ENCODE peak calls at places on chromosome 17, in eight cellular contexts. O is RWPE1, D is progenitor cell of endocrine pancreas, I is uterus, H is A673, V is BE2C, J is bronchial epithelial cell, K is cardiac fibroblast. A is an unnamed sample.

GRCh38 chr17:15999974-16000827 is 577 bp downstream of the TTC19 start:
- DNase-seq in K (peak; percentile 35), H (peak; percentile 45), D (no peak), I (peak; percentile 38), V (peak; percentile 36), J (no peak), O (peak; percentile 27), A (peak; percentile 59)

GRCh38 chr17:33667052-33667509 is 374.0 kb upstream of the ASIC2 start:
- DNase-seq in I (no peak), V (no peak), H (no peak), J (peak; percentile 45), O (peak; percentile 9), K (no peak), D (no peak), A (no peak)

GRCh38 chr17:63120406-63120805 is 154.4 kb downstream of the TANC2 start:
- DNase-seq in D (no peak), V (no peak), K (peak; percentile 24), I (no peak), J (peak; percentile 23), H (peak; percentile 20), O (no peak), A (no peak)

GRCh38 chr17:47253541-47254402 is at the start of gene ITGB3:
- DNase-seq in O (peak; percentile 65), I (peak; percentile 80), K (peak; percentile 79), D (peak; percentile 65), H (peak; percentile 48), V (peak; percentile 88), J (peak; percentile 38), A (peak; percentile 86)

GRCh38 chr17:44115585-44116415 is 7.6 kb downstream of the HDAC5 start:
- DNase-seq in I (no peak), V (peak; percentile 74), H (peak; percentile 51), K (peak; percentile 54), O (no peak), J (no peak), D (peak; percentile 27), A (peak; percentile 84)

GRCh38 chr17:51006601-51007000 is 114.1 kb downstream of the SPAG9 start:
- DNase-seq in I (no peak), D (no peak), V (no peak), H (peak; percentile 26), O (no peak), K (peak; percentile 49), J (no peak), A (no peak)

GRCh38 chr17:1735418-1735817 is 7.3 kb upstream of the SERPINF2 start:
- DNase-seq in J (no peak), D (no peak), I (no peak), V (no peak), K (no peak), O (no peak), H (no peak), A (no peak)

GRCh38 chr17:12613566-12613965 is 52.1 kb upstream of the MYOCD start:
- DNase-seq in I (no peak), J (peak; percentile 37), H (no peak), O (no peak), V (no peak), K (peak; percentile 74), D (no peak), A (no peak)

GRCh38 chr17:67109111-67109510 is 64.8 kb downstream of the CACNG1 start:
- DNase-seq in V (no peak), D (no peak), I (no peak), J (no peak), H (no peak), O (no peak), K (no peak), A (no peak)

GRCh38 chr17:35069311-35069710 is 5.8 kb upstream of the RFFL start:
- DNase-seq in I (no peak), H (no peak), J (peak; percentile 52), D (no peak), O (no peak), V (no peak), K (peak; percentile 88), A (no peak)

GRCh38 chr17:78299052-78299451 is 60.8 kb downstream of the SOCS3 start:
- DNase-seq in K (no peak), V (no peak), H (no peak), I (no peak), O (no peak), J (no peak), D (no peak), A (no peak)

GRCh38 chr17:64130559-64131001 is 636 bp upstream of the ERN1 start:
- DNase-seq in K (peak; percentile 87), O (no peak), I (peak; percentile 63), J (peak; percentile 74), V (no peak), H (no peak), D (no peak), A (peak; percentile 80)

GRCh38 chr17:37301288-37301687 is 74.5 kb upstream of the C17orf78 start:
- DNase-seq in H (peak; percentile 32), I (no peak), D (no peak), J (peak; percentile 74), V (no peak), O (no peak), K (peak; percentile 39), A (no peak)

GRCh38 chr17:27778193-27778592 is 22.1 kb downstream of the NOS2 start:
- DNase-seq in V (no peak), I (no peak), H (no peak), O (no peak), K (peak; percentile 52), J (peak; percentile 54), D (no peak), A (no peak)

A was measured in aorta.